ENCODE peak calls at places on chromosomes 3 and 15, in four cellular contexts. Y is cardiac muscle cell, M is body of pancreas, U is bronchial epithelial cell. T is an unnamed sample.
A peak's percentile ranks its signal among the peaks of the same experiment; 100 is the strongest.

GRCh38 chr3:141114179-141114745 is 63.1 kb downstream of the SPSB4 start:
- DNase-seq in Y (no peak), M (no peak), U (no peak), T (no peak)

GRCh38 chr15:49855917-49856637 is 235.2 kb downstream of the DTWD1 start:
- DNase-seq in Y (peak; percentile 98), M (no peak), U (peak; percentile 50), T (no peak)

GRCh38 chr15:90436952-90437351 is 48.9 kb downstream of the IQGAP1 start:
- DNase-seq in Y (no peak), M (no peak), U (no peak), T (no peak)

GRCh38 chr3:128993461-128994172 is at the start of gene CFAP92:
- DNase-seq in Y (peak; percentile 76), M (peak; percentile 93), U (peak; percentile 70), T (peak; percentile 93)

GRCh38 chr3:128226794-128227399 is 73.6 kb downstream of the EEFSEC start:
- DNase-seq in Y (peak; percentile 58), M (peak; percentile 62), U (no peak), T (no peak)

GRCh38 chr3:177358968-177359600 is 161.8 kb upstream of the TBL1XR1 start:
- DNase-seq in Y (peak; percentile 24), M (peak; percentile 46), U (peak; percentile 46), T (peak; percentile 75)

GRCh38 chr15:86021281-86022264 is 58.1 kb upstream of the AGBL1 start:
- DNase-seq in Y (no peak), M (peak; percentile 11), U (peak; percentile 58), T (no peak)

GRCh38 chr3:194340757-194341400 is 10.2 kb downstream of the CPN2 start:
- DNase-seq in Y (no peak), M (no peak), U (no peak), T (no peak)

GRCh38 chr3:184040010-184040409 is 8.5 kb downstream of the HTR3D start:
- DNase-seq in Y (peak; percentile 33), M (peak; percentile 28), U (no peak), T (no peak)

GRCh38 chr15:57727031-57727430 is 20.5 kb downstream of the POLR2M start:
- DNase-seq in Y (no peak), M (no peak), U (peak; percentile 88), T (no peak)

GRCh38 chr3:52879090-52879489 is 18.3 kb downstream of the STIMATE start:
- DNase-seq in Y (no peak), M (peak; percentile 37), U (no peak), T (no peak)

GRCh38 chr3:39025222-39025970 is 26.3 kb downstream of the SCN11A start:
- DNase-seq in Y (peak; percentile 12), M (no peak), U (no peak), T (no peak)

GRCh38 chr3:147943265-147943945 is 534.2 kb downstream of the ZIC1 start:
- DNase-seq in Y (peak; percentile 86), M (no peak), U (peak; percentile 67), T (no peak)

GRCh38 chr3:188584162-188584529 is 430.2 kb downstream of the LPP start:
- DNase-seq in Y (peak; percentile 90), M (no peak), U (peak; percentile 88), T (no peak)

GRCh38 chr3:114058646-114059045 is 2.1 kb downstream of the QTRT2 start:
- DNase-seq in Y (no peak), M (no peak), U (no peak), T (no peak)

GRCh38 chr15:64379216-64379960 is 1.9 kb downstream of the PCLAF start:
- DNase-seq in Y (no peak), M (no peak), U (no peak), T (no peak)

GRCh38 chr3:56761887-56762605 is 39.7 kb downstream of the ARHGEF3 start:
- DNase-seq in Y (peak; percentile 82), M (no peak), U (no peak), T (no peak)

GRCh38 chr3:121660356-121661171 is at the start of gene HCLS1:
- DNase-seq in Y (peak; percentile 16), M (peak; percentile 18), U (peak; percentile 33), T (no peak)

GRCh38 chr3:126300761-126301481 is 56.3 kb downstream of the KLF15 start:
- DNase-seq in Y (peak; percentile 77), M (peak; percentile 50), U (no peak), T (no peak)

GRCh38 chr3:141246958-141247301 is 15.3 kb downstream of the PXYLP1 start:
- DNase-seq in Y (no peak), M (no peak), U (no peak), T (peak; percentile 27)

GRCh38 chr15:83913034-83913632 is 259.2 kb downstream of the ADAMTSL3 start:
- DNase-seq in Y (no peak), M (no peak), U (no peak), T (no peak)

GRCh38 chr3:108008931-108009635 is 81.7 kb downstream of the CD47 start:
- DNase-seq in Y (peak; percentile 93), M (no peak), U (no peak), T (no peak)

GRCh38 chr3:97131476-97131875 is 317.1 kb downstream of the EPHA6 start:
- DNase-seq in Y (no peak), M (no peak), U (no peak), T (no peak)

GRCh38 chr3:18099611-18100010 is 325.5 kb downstream of the SATB1 start:
- DNase-seq in Y (peak; percentile 9), M (no peak), U (no peak), T (no peak)

GRCh38 chr3:58164199-58164879 is 46.4 kb downstream of the DNASE1L3 start:
- DNase-seq in Y (peak; percentile 60), M (peak; percentile 97), U (peak; percentile 69), T (no peak)

GRCh38 chr15:69810441-69811071 is 287.2 kb downstream of the TLE3 start:
- DNase-seq in Y (no peak), M (no peak), U (no peak), T (no peak)

GRCh38 chr15:89971592-89971997 is 29.5 kb upstream of the ZNF710 start:
- DNase-seq in Y (peak; percentile 70), M (peak; percentile 83), U (peak; percentile 53), T (peak; percentile 74)

GRCh38 chr15:44550256-44550655 is 13.3 kb downstream of the EIF3J start:
- DNase-seq in Y (peak; percentile 58), M (no peak), U (peak; percentile 58), T (no peak)

GRCh38 chr3:98812851-98813374 is 49.8 kb downstream of the ST3GAL6 start:
- DNase-seq in Y (peak; percentile 70), M (no peak), U (peak; percentile 71), T (no peak)

GRCh38 chr3:69200384-69201068 is 78.1 kb upstream of the LMOD3 start:
- DNase-seq in Y (peak; percentile 68), M (peak; percentile 76), U (peak; percentile 98), T (no peak)

GRCh38 chr3:160565442-160566403 is at the start of gene KPNA4:
- DNase-seq in Y (peak; percentile 98), M (peak; percentile 97), U (peak; percentile 97), T (peak; percentile 98)

GRCh38 chr3:160566499-160566898 is 1.1 kb upstream of the KPNA4 start:
- DNase-seq in Y (no peak), M (no peak), U (no peak), T (no peak)

GRCh38 chr3:160564949-160565441 is 376 bp downstream of the KPNA4 start:
- DNase-seq in Y (peak; percentile 68), M (peak; percentile 74), U (peak; percentile 29), T (peak; percentile 83)

GRCh38 chr3:160562952-160563351 is 2.4 kb downstream of the KPNA4 start:
- DNase-seq in Y (no peak), M (no peak), U (no peak), T (no peak)

GRCh38 chr3:160564205-160564922 is 1.0 kb downstream of the KPNA4 start:
- DNase-seq in Y (peak; percentile 3), M (no peak), U (no peak), T (no peak)
- TF ChIP-seq CTCF in Y (no peak), M (no peak), U (no peak), T (no peak)

DNA sequence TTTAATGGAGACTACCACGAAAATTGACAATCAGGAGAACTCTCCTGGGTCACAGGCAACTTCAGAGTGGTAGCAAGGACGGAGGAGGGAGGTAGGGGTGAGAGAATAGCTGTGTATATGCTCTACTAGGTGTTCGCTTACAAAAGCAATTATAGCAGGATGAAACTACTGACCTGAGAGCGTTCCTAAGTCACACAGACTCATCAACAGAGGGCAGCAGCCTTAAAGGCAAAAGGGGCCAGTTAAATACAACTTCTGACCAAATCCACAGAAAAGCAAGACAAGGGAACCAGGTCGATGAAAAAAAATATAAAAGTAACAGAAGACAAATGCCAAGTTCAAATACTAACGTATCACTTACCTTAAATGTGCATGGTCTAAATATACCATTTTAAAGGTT is 894.6 kb downstream of the PLOD2 start:
- DNase-seq in Y (no peak), M (no peak), U (no peak), T (no peak)
- TF ChIP-seq CTCF in Y (no peak), M (no peak), U (no peak), T (no peak)

GRCh38 chr15:28902856-28903255 is 17.1 kb downstream of the APBA2 start:
- DNase-seq in Y (no peak), M (no peak), U (no peak), T (no peak)

GRCh38 chr15:28900892-28901586 is 15.3 kb downstream of the APBA2 start:
- DNase-seq in Y (no peak), M (no peak), U (no peak), T (no peak)

GRCh38 chr15:28901587-28901980 is 15.8 kb downstream of the APBA2 start:
- DNase-seq in Y (no peak), M (peak; percentile 29), U (no peak), T (no peak)

GRCh38 chr15:28903555-28903954 is 17.8 kb downstream of the APBA2 start:
- DNase-seq in Y (no peak), M (no peak), U (no peak), T (no peak)

GRCh38 chr15:28901987-28902745 is 16.4 kb downstream of the APBA2 start:
- DNase-seq in Y (no peak), M (no peak), U (no peak), T (no peak)
- TF ChIP-seq CTCF in Y (no peak), M (no peak), U (no peak), T (peak; percentile 28)

GRCh38 chr3:14222900-14223594 is 44.4 kb downstream of the LSM3 start:
- DNase-seq in Y (peak; percentile 35), M (no peak), U (peak; percentile 59), T (no peak)
- TF ChIP-seq CTCF in Y (no peak), M (no peak), U (no peak), T (no peak)

DNA sequence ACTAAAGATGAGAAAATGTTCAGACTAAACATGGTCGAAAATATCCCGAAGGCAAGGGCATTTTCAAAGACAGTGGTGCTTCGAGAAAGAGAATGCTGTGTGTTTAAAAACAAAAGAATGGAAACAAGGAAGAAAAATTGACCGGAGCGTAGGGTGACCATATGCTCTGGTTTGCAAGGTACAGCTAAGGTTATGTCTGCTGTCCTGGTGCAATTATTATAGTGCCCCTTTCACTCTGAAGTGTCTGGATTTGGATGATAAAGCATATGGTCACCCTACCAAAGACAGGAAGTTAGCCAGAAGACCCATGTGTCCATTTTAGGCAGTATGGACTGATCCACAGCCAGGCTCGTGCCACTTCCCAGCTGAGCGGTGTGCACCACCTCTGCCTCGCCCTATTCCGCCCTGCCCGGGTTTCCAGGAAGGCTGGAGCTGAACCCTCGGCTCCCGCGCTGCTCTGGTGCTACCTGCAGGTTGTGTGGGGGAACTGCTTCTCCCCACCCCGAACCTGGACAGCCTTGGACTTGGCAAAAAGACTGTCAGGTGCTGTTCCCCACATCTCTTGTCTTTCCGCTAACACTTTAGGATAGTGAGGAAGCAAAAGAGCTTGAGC is 25.2 kb downstream of the GOLGA6D start:
- DNase-seq in Y (peak; percentile 26), M (peak; percentile 82), U (peak; percentile 46), T (no peak)
- TF ChIP-seq CTCF in Y (peak; percentile 42), M (peak; percentile 53), U (peak; percentile 74), T (peak; percentile 68)